ENCODE peak calls at places on chromosomes 2 and 18, in nine cellular contexts. Q, N, S, G, K, C, I, X and Z are unnamed samples.

GRCh38 chr2:105411720-105412407 is 13.0 kb upstream of the FHL2 start:
- DNase-seq in X (no peak), I (no peak), G (no peak), K (no peak), C (no peak), N (no peak), Q (no peak), S (peak), Z (no peak)

GRCh38 chr18:8084160-8084559 is 517.0 kb downstream of the PTPRM start:
- DNase-seq in I (peak), Q (peak), X (no peak), G (peak), K (peak), N (peak), C (no peak), S (peak), Z (peak)

GRCh38 chr2:74816540-74817331 is 17.2 kb upstream of the HK2 start:
- DNase-seq in C (no peak), K (no peak), X (no peak), Q (no peak), N (no peak), I (peak), S (no peak), G (no peak), Z (peak)

GRCh38 chr2:102837626-102838198 is 75.9 kb downstream of the TMEM182 start:
- DNase-seq in S (no peak), C (no peak), X (no peak), K (no peak), I (no peak), N (no peak), G (no peak), Q (no peak), Z (no peak)

GRCh38 chr2:85541753-85542457 is 2.9 kb downstream of the MAT2A start:
- DNase-seq in S (no peak), I (no peak), G (no peak), X (no peak), K (peak), C (no peak), N (no peak), Q (no peak), Z (no peak)

GRCh38 chr2:208077286-208077685 is 47.0 kb downstream of the CRYGD start:
- DNase-seq in C (no peak), S (no peak), N (no peak), Q (no peak), G (no peak), X (no peak), I (no peak), K (peak), Z (peak)

GRCh38 chr18:59249186-59249774 is 24.0 kb downstream of the RAX start:
- DNase-seq in I (peak), Q (peak), N (peak), C (peak), K (peak), G (peak), S (peak), X (no peak), Z (peak)

GRCh38 chr2:58448065-58448507 is 207.0 kb upstream of the FANCL start:
- DNase-seq in S (peak), X (no peak), C (peak), N (peak), K (peak), I (peak), G (peak), Q (peak), Z (peak)

GRCh38 chr18:9474103-9474982 is 970 bp upstream of the RALBP1 start:
- DNase-seq in X (peak), C (no peak), Q (peak), G (peak), N (peak), S (peak), I (peak), K (peak), Z (peak)

GRCh38 chr2:119481501-119482455 is 42.5 kb downstream of the SCTR start:
- DNase-seq in G (no peak), C (no peak), N (no peak), Q (no peak), I (no peak), X (no peak), K (no peak), S (no peak), Z (no peak)

GRCh38 chr2:218860950-218861381 is 1.4 kb downstream of the WNT6 start:
- DNase-seq in N (no peak), K (peak), C (no peak), I (peak), G (peak), Q (peak), X (no peak), S (no peak), Z (peak)

GRCh38 chr18:36127866-36128845 is 984 bp downstream of the SLC39A6 start:
- DNase-seq in I (peak), C (no peak), K (peak), X (peak), G (peak), S (peak), N (peak), Q (peak), Z (peak)

GRCh38 chr2:47652041-47652713 is 130.8 kb upstream of the MSH6 start:
- DNase-seq in I (peak), K (no peak), C (no peak), G (no peak), X (no peak), S (no peak), N (no peak), Q (no peak), Z (no peak)

GRCh38 chr2:23452853-23453420 is 68.0 kb downstream of the KLHL29 start:
- DNase-seq in G (peak), X (no peak), K (peak), I (no peak), S (no peak), C (no peak), N (peak), Q (peak), Z (no peak)

GRCh38 chr2:238141541-238142318 is 3.3 kb downstream of the KLHL30 start:
- DNase-seq in S (peak), Q (no peak), X (no peak), K (peak), N (peak), C (no peak), G (peak), I (peak), Z (no peak)

GRCh38 chr18:7605705-7606104 is 38.6 kb downstream of the PTPRM start:
- DNase-seq in G (no peak), I (no peak), C (no peak), K (no peak), S (no peak), Q (no peak), X (no peak), N (no peak), Z (no peak)

GRCh38 chr2:108632748-108633147 is 86.5 kb upstream of the RANBP2 start:
- DNase-seq in N (no peak), X (no peak), K (no peak), S (no peak), Q (no peak), G (no peak), I (peak), C (no peak), Z (no peak)

GRCh38 chr18:54453996-54454395 is 96.3 kb downstream of the C18orf54 start:
- DNase-seq in Q (no peak), C (no peak), S (no peak), G (peak), N (no peak), I (no peak), K (no peak), X (no peak), Z (no peak)

GRCh38 chr2:30530346-30530745 is 83.3 kb downstream of the LCLAT1 start:
- DNase-seq in I (no peak), N (no peak), Q (no peak), X (no peak), C (no peak), G (no peak), K (no peak), S (no peak), Z (no peak)

GRCh38 chr2:196291873-196292800 is 120.8 kb upstream of the STK17B start:
- DNase-seq in N (peak), C (no peak), X (no peak), K (no peak), G (no peak), I (no peak), Q (no peak), S (peak), Z (no peak)

GRCh38 chr2:238129166-238130010 is 9.1 kb upstream of the KLHL30 start:
- DNase-seq in N (no peak), K (no peak), Q (no peak), G (no peak), S (no peak), C (no peak), I (no peak), X (no peak), Z (no peak)

GRCh38 chr2:156400704-156401678 is 35.2 kb upstream of the GPD2 start:
- DNase-seq in X (peak), Q (peak), K (peak), I (peak), N (peak), S (peak), G (peak), C (peak), Z (peak)

GRCh38 chr2:148922776-148923175 is 47.7 kb downstream of the KIF5C start:
- DNase-seq in S (no peak), G (no peak), K (no peak), C (no peak), X (no peak), I (peak), Q (no peak), N (no peak), Z (no peak)

GRCh38 chr2:142220901-142221300 is 90.1 kb upstream of the LRP1B start:
- DNase-seq in S (no peak), K (no peak), Q (no peak), G (peak), C (no peak), I (peak), X (no peak), N (peak), Z (peak)

GRCh38 chr18:500556-501405 is at the start of gene COLEC12:
- DNase-seq in S (no peak), G (peak), I (peak), Q (no peak), K (peak), N (no peak), X (no peak), C (no peak), Z (no peak)

GRCh38 chr2:172745636-172746035 is 10.0 kb downstream of the RAPGEF4 start:
- DNase-seq in C (no peak), X (no peak), N (peak), S (no peak), Q (no peak), G (peak), K (no peak), I (no peak), Z (peak)